ENCODE peak calls at places on chromosomes 11 and 22, in four cellular contexts. One of them, this sample, is unnamed.

GRCh38 chr11:12141283-12141682 is 30.9 kb downstream of the MICAL2 start:
- DNase-seq in thoracic aorta: no peak
- DNase-seq in fibroblast of villous mesenchyme: no peak
- DNase-seq in GM12865: no peak
- DNase-seq in this sample: no peak

GRCh38 chr22:40595497-40596234 is 40.9 kb downstream of the MRTFA start:
- DNase-seq in thoracic aorta: no peak
- DNase-seq in fibroblast of villous mesenchyme: peak
- DNase-seq in GM12865: no peak
- DNase-seq in this sample: no peak

GRCh38 chr22:38461414-38462081 is 6.3 kb upstream of the KDELR3 start:
- DNase-seq in thoracic aorta: peak
- DNase-seq in fibroblast of villous mesenchyme: peak
- DNase-seq in GM12865: peak
- DNase-seq in this sample: peak

GRCh38 chr11:78798567-78799170 is 224.0 kb upstream of the NARS2 start:
- DNase-seq in thoracic aorta: peak
- DNase-seq in fibroblast of villous mesenchyme: peak
- DNase-seq in GM12865: peak
- DNase-seq in this sample: peak

GRCh38 chr22:39559456-39560105 is 11.0 kb upstream of the CACNA1I start:
- DNase-seq in thoracic aorta: no peak
- DNase-seq in fibroblast of villous mesenchyme: no peak
- DNase-seq in GM12865: peak
- DNase-seq in this sample: no peak

GRCh38 chr11:112881461-112881860 is 79.8 kb upstream of the NCAM1 start:
- DNase-seq in thoracic aorta: peak
- DNase-seq in fibroblast of villous mesenchyme: peak
- DNase-seq in GM12865: no peak
- DNase-seq in this sample: peak

GRCh38 chr11:75478690-75479597 is 45.9 kb upstream of the KLHL35 start:
- DNase-seq in thoracic aorta: no peak
- DNase-seq in fibroblast of villous mesenchyme: no peak
- DNase-seq in GM12865: no peak
- DNase-seq in this sample: no peak

GRCh38 chr22:27438271-27438980 is 363.1 kb downstream of the MN1 start:
- DNase-seq in thoracic aorta: no peak
- DNase-seq in fibroblast of villous mesenchyme: no peak
- DNase-seq in GM12865: no peak
- DNase-seq in this sample: peak

GRCh38 chr11:9753031-9753430 is 89.2 kb downstream of the SWAP70 start:
- DNase-seq in thoracic aorta: no peak
- DNase-seq in fibroblast of villous mesenchyme: peak
- DNase-seq in GM12865: no peak
- DNase-seq in this sample: no peak

GRCh38 chr11:35857922-35858321 is 85.9 kb upstream of the LDLRAD3 start:
- DNase-seq in thoracic aorta: no peak
- DNase-seq in fibroblast of villous mesenchyme: no peak
- DNase-seq in GM12865: no peak
- DNase-seq in this sample: no peak

GRCh38 chr11:130037058-130037457 is 32.6 kb upstream of the APLP2 start:
- DNase-seq in thoracic aorta: no peak
- DNase-seq in fibroblast of villous mesenchyme: peak
- DNase-seq in GM12865: no peak
- DNase-seq in this sample: no peak

GRCh38 chr22:41952713-41953112 is 763 bp downstream of the SMIM45 start:
- DNase-seq in thoracic aorta: no peak
- DNase-seq in fibroblast of villous mesenchyme: no peak
- DNase-seq in GM12865: no peak
- DNase-seq in this sample: peak

GRCh38 chr22:37564111-37564711 is 3.9 kb downstream of the CDC42EP1 start:
- DNase-seq in thoracic aorta: no peak
- DNase-seq in fibroblast of villous mesenchyme: peak
- DNase-seq in GM12865: no peak
- DNase-seq in this sample: no peak

GRCh38 chr11:44950036-44950624 is 553 bp downstream of the TP53I11 start:
- DNase-seq in thoracic aorta: no peak
- DNase-seq in fibroblast of villous mesenchyme: peak
- DNase-seq in GM12865: no peak
- DNase-seq in this sample: peak

GRCh38 chr11:91373497-91373896 is 851.1 kb upstream of the FAT3 start:
- DNase-seq in thoracic aorta: no peak
- DNase-seq in fibroblast of villous mesenchyme: no peak
- DNase-seq in GM12865: no peak
- DNase-seq in this sample: no peak

GRCh38 chr11:77027275-77027674 is 6.9 kb upstream of the B3GNT6 start:
- DNase-seq in thoracic aorta: no peak
- DNase-seq in fibroblast of villous mesenchyme: no peak
- DNase-seq in GM12865: no peak
- DNase-seq in this sample: no peak

GRCh38 chr11:103907548-103908455 is 128.6 kb upstream of the DDI1 start:
- DNase-seq in thoracic aorta: no peak
- DNase-seq in fibroblast of villous mesenchyme: peak
- DNase-seq in GM12865: peak
- DNase-seq in this sample: no peak
- H3K4me3 ChIP-seq in thoracic aorta: no peak
- H3K4me3 ChIP-seq in fibroblast of villous mesenchyme: no peak
- H3K4me3 ChIP-seq in GM12865: no peak
- H3K4me3 ChIP-seq in this sample: no peak

GRCh38 chr22:24323233-24323632 is 52.6 kb downstream of the SPECC1L start:
- DNase-seq in thoracic aorta: no peak
- DNase-seq in fibroblast of villous mesenchyme: no peak
- DNase-seq in GM12865: no peak
- DNase-seq in this sample: no peak
- H3K4me3 ChIP-seq in thoracic aorta: no peak
- H3K4me3 ChIP-seq in fibroblast of villous mesenchyme: no peak
- H3K4me3 ChIP-seq in GM12865: no peak
- H3K4me3 ChIP-seq in this sample: no peak

GRCh38 chr11:131365601-131366000 is 4.8 kb upstream of the NTM start:
- DNase-seq in thoracic aorta: no peak
- DNase-seq in fibroblast of villous mesenchyme: no peak
- DNase-seq in GM12865: no peak
- DNase-seq in this sample: no peak
- H3K4me3 ChIP-seq in thoracic aorta: no peak
- H3K4me3 ChIP-seq in fibroblast of villous mesenchyme: no peak
- H3K4me3 ChIP-seq in GM12865: no peak
- H3K4me3 ChIP-seq in this sample: no peak

GRCh38 chr11:115222863-115223530 is 281.2 kb downstream of the CADM1 start:
- DNase-seq in thoracic aorta: no peak
- DNase-seq in fibroblast of villous mesenchyme: no peak
- DNase-seq in GM12865: peak
- DNase-seq in this sample: no peak
- H3K4me3 ChIP-seq in thoracic aorta: no peak
- H3K4me3 ChIP-seq in fibroblast of villous mesenchyme: no peak
- H3K4me3 ChIP-seq in GM12865: peak
- H3K4me3 ChIP-seq in this sample: no peak

DNA sequence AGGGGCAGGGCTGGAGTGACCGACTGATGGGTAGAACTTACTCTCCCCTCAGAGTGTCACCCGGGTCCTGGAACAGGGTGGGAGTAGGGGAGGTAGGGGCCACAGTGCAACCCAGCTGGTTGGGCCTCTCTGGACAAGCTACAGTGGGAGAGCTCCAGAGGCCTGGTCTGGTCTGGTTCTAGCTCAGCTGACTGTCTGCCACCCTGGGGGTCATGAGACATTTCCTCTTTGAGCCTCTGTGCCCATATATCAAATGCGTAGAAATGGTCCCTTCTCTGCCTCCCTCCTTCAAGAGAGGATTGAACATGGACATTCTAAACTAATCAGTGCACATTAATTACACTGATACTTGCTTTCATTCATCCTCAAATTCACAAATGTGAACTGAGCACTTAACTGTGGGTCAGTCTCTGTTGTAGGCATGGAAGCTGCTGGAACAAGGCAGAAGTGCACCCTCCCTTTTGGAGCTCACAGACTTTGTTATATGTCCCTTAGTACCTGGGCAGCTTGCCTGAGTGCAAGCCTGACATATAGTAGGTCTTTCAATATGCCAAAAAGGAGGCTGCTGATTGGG is 25.6 kb downstream of the ARHGEF17 start:
- DNase-seq in thoracic aorta: no peak
- DNase-seq in fibroblast of villous mesenchyme: no peak
- DNase-seq in GM12865: no peak
- DNase-seq in this sample: no peak
- H3K4me3 ChIP-seq in thoracic aorta: no peak
- H3K4me3 ChIP-seq in fibroblast of villous mesenchyme: no peak
- H3K4me3 ChIP-seq in GM12865: no peak
- H3K4me3 ChIP-seq in this sample: no peak

DNA sequence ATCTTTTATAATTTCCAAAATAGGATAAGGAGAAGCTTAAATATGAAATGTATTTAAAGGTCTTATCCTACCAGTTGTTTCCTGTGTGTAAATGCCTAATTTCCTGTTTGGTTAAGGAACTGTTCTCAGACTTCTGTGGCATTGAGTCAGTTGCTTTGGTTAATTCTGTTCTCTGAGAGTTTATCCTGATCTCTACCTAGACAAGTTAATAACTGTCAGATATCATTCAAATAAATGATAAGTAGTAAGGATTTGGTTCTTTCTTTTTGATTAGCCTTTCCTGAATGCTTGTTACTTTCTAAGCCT is 39.5 kb downstream of the CTNND1 start:
- DNase-seq in thoracic aorta: no peak
- DNase-seq in fibroblast of villous mesenchyme: no peak
- DNase-seq in GM12865: no peak
- DNase-seq in this sample: no peak
- H3K4me3 ChIP-seq in thoracic aorta: no peak
- H3K4me3 ChIP-seq in fibroblast of villous mesenchyme: no peak
- H3K4me3 ChIP-seq in GM12865: no peak
- H3K4me3 ChIP-seq in this sample: no peak

DNA sequence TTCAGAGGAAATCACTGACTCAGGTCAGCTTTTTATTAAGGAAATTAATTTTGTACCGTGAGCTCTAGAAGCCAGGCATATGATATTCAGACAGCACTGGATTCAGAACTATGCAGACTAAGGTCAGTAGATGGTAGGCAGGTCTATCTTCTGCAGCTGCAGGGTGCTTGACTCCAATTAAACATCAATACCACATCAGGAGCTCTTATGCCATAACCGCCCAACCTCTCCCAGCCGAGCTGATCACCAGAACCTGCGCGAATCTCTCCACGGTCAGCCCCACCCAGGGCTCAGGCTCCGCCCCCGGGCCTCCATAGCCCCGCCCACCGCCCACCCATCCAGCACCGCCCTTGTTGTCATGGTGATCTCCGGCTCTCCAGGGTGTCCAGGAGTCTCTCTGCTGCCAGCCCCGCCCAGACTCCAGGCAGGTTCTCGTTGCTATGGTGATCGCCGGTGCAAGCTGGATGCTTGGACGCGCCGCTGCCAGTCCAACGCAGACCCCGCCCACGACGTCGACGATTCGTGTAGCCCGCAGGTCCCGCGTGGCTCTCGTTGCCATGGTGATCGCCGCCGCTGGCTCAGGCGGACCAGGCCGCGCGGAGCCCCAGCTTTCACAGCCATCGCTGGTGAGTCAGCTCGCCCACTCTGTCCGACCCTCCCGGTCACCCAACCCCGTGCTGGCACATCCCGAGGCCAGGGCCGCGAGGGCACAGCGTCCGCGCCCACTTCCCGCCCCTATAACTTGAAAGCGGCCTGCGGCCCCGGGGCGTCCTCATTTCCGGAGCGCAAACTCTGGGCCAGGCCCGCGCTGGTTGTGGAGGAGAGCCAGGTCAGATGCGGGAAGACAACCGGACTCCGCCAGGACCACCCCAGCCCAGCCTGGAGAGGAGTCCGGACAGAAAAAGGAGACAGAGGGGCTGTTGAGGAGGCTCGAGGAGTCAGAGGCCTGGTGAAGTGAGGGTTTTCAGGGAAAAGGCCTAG is at the start of gene RAB36:
- DNase-seq in thoracic aorta: peak
- DNase-seq in fibroblast of villous mesenchyme: peak
- DNase-seq in GM12865: peak
- DNase-seq in this sample: peak
- H3K4me3 ChIP-seq in thoracic aorta: peak
- H3K4me3 ChIP-seq in fibroblast of villous mesenchyme: peak
- H3K4me3 ChIP-seq in GM12865: no peak
- H3K4me3 ChIP-seq in this sample: peak

GRCh38 chr11:86948733-86949132 is 6.5 kb downstream of the FZD4 start:
- DNase-seq in thoracic aorta: no peak
- DNase-seq in fibroblast of villous mesenchyme: no peak
- DNase-seq in GM12865: no peak
- DNase-seq in this sample: no peak

GRCh38 chr11:86952221-86952875 is 2.8 kb downstream of the FZD4 start:
- DNase-seq in thoracic aorta: no peak
- DNase-seq in fibroblast of villous mesenchyme: peak
- DNase-seq in GM12865: no peak
- DNase-seq in this sample: no peak

GRCh38 chr11:86951706-86952105 is 3.5 kb downstream of the FZD4 start:
- DNase-seq in thoracic aorta: no peak
- DNase-seq in fibroblast of villous mesenchyme: no peak
- DNase-seq in GM12865: no peak
- DNase-seq in this sample: no peak

GRCh38 chr11:86947541-86947940 is 7.7 kb downstream of the FZD4 start:
- DNase-seq in thoracic aorta: no peak
- DNase-seq in fibroblast of villous mesenchyme: no peak
- DNase-seq in GM12865: no peak
- DNase-seq in this sample: no peak

GRCh38 chr11:86949995-86950993 is 4.9 kb downstream of the FZD4 start:
- DNase-seq in thoracic aorta: no peak
- DNase-seq in fibroblast of villous mesenchyme: peak
- DNase-seq in GM12865: no peak
- DNase-seq in this sample: no peak
- H3K4me3 ChIP-seq in thoracic aorta: peak
- H3K4me3 ChIP-seq in fibroblast of villous mesenchyme: peak
- H3K4me3 ChIP-seq in GM12865: no peak
- H3K4me3 ChIP-seq in this sample: no peak